ENCODE peak calls at places on chromosome 17, in five cellular contexts. One of them, this sample, is unnamed.

GRCh38 chr17:48002920-48003685 is 32.2 kb downstream of the CDK5RAP3 start:
- DNase-seq in A673: peak
- DNase-seq in mammary epithelial cell: no peak
- DNase-seq in MCF 10A: no peak
- DNase-seq in stimulated activated CD8-positive, alpha-beta memory T cell treated with anti-CD3 and anti-CD28 coated beads, Interleukin-7, amount 100 ng/mL, for 1 hour: no peak
- DNase-seq in this sample: no peak

GRCh38 chr17:81003711-81004335 is 12.2 kb downstream of the CHMP6 start:
- DNase-seq in A673: peak
- DNase-seq in MCF 10A: no peak
- DNase-seq in mammary epithelial cell: no peak
- DNase-seq in stimulated activated CD8-positive, alpha-beta memory T cell treated with anti-CD3 and anti-CD28 coated beads, Interleukin-7, amount 100 ng/mL, for 1 hour: no peak
- DNase-seq in this sample: no peak

GRCh38 chr17:57955183-57955952 is at the start of gene CUEDC1:
- DNase-seq in A673: peak
- DNase-seq in mammary epithelial cell: peak
- DNase-seq in stimulated activated CD8-positive, alpha-beta memory T cell treated with anti-CD3 and anti-CD28 coated beads, Interleukin-7, amount 100 ng/mL, for 1 hour: peak
- DNase-seq in MCF 10A: peak
- DNase-seq in this sample: no peak

GRCh38 chr17:27396941-27397340 is 59.3 kb upstream of the KSR1 start:
- DNase-seq in stimulated activated CD8-positive, alpha-beta memory T cell treated with anti-CD3 and anti-CD28 coated beads, Interleukin-7, amount 100 ng/mL, for 1 hour: no peak
- DNase-seq in MCF 10A: no peak
- DNase-seq in mammary epithelial cell: no peak
- DNase-seq in A673: no peak
- DNase-seq in this sample: no peak

GRCh38 chr17:67239597-67239996 is 5.4 kb downstream of the HELZ start:
- DNase-seq in stimulated activated CD8-positive, alpha-beta memory T cell treated with anti-CD3 and anti-CD28 coated beads, Interleukin-7, amount 100 ng/mL, for 1 hour: no peak
- DNase-seq in mammary epithelial cell: no peak
- DNase-seq in A673: no peak
- DNase-seq in MCF 10A: peak
- DNase-seq in this sample: no peak

GRCh38 chr17:18860161-18860972 is 2.4 kb downstream of the PRPSAP2 start:
- DNase-seq in stimulated activated CD8-positive, alpha-beta memory T cell treated with anti-CD3 and anti-CD28 coated beads, Interleukin-7, amount 100 ng/mL, for 1 hour: no peak
- DNase-seq in MCF 10A: no peak
- DNase-seq in A673: no peak
- DNase-seq in mammary epithelial cell: no peak
- DNase-seq in this sample: no peak

GRCh38 chr17:38789185-38789584 is 10.2 kb downstream of the PIP4K2B start:
- DNase-seq in A673: no peak
- DNase-seq in MCF 10A: no peak
- DNase-seq in mammary epithelial cell: no peak
- DNase-seq in stimulated activated CD8-positive, alpha-beta memory T cell treated with anti-CD3 and anti-CD28 coated beads, Interleukin-7, amount 100 ng/mL, for 1 hour: no peak
- DNase-seq in this sample: no peak

GRCh38 chr17:82592751-82593589 is 55.3 kb downstream of the WDR45B start:
- DNase-seq in MCF 10A: peak
- DNase-seq in A673: peak
- DNase-seq in mammary epithelial cell: peak
- DNase-seq in stimulated activated CD8-positive, alpha-beta memory T cell treated with anti-CD3 and anti-CD28 coated beads, Interleukin-7, amount 100 ng/mL, for 1 hour: peak
- DNase-seq in this sample: no peak

GRCh38 chr17:27616414-27616813 is 14.6 kb upstream of the LGALS9 start:
- DNase-seq in MCF 10A: no peak
- DNase-seq in stimulated activated CD8-positive, alpha-beta memory T cell treated with anti-CD3 and anti-CD28 coated beads, Interleukin-7, amount 100 ng/mL, for 1 hour: no peak
- DNase-seq in A673: no peak
- DNase-seq in mammary epithelial cell: no peak
- DNase-seq in this sample: no peak

GRCh38 chr17:27525316-27525715 is 69.1 kb downstream of the KSR1 start:
- DNase-seq in MCF 10A: no peak
- DNase-seq in stimulated activated CD8-positive, alpha-beta memory T cell treated with anti-CD3 and anti-CD28 coated beads, Interleukin-7, amount 100 ng/mL, for 1 hour: no peak
- DNase-seq in A673: no peak
- DNase-seq in mammary epithelial cell: no peak
- DNase-seq in this sample: no peak

GRCh38 chr17:34424814-34425490 is 61.9 kb upstream of the CCL1 start:
- DNase-seq in stimulated activated CD8-positive, alpha-beta memory T cell treated with anti-CD3 and anti-CD28 coated beads, Interleukin-7, amount 100 ng/mL, for 1 hour: no peak
- DNase-seq in mammary epithelial cell: no peak
- DNase-seq in A673: no peak
- DNase-seq in MCF 10A: no peak
- DNase-seq in this sample: no peak

GRCh38 chr17:64262422-64263260 is at the start of gene TEX2:
- DNase-seq in A673: peak
- DNase-seq in MCF 10A: peak
- DNase-seq in stimulated activated CD8-positive, alpha-beta memory T cell treated with anti-CD3 and anti-CD28 coated beads, Interleukin-7, amount 100 ng/mL, for 1 hour: peak
- DNase-seq in mammary epithelial cell: peak
- DNase-seq in this sample: no peak

GRCh38 chr17:13362341-13363122 is 239.2 kb downstream of the HS3ST3A1 start:
- DNase-seq in MCF 10A: peak
- DNase-seq in mammary epithelial cell: peak
- DNase-seq in A673: no peak
- DNase-seq in stimulated activated CD8-positive, alpha-beta memory T cell treated with anti-CD3 and anti-CD28 coated beads, Interleukin-7, amount 100 ng/mL, for 1 hour: no peak
- DNase-seq in this sample: no peak

GRCh38 chr17:19812407-19812806 is 55.3 kb downstream of the ULK2 start:
- DNase-seq in mammary epithelial cell: no peak
- DNase-seq in A673: peak
- DNase-seq in MCF 10A: no peak
- DNase-seq in stimulated activated CD8-positive, alpha-beta memory T cell treated with anti-CD3 and anti-CD28 coated beads, Interleukin-7, amount 100 ng/mL, for 1 hour: no peak
- DNase-seq in this sample: no peak

GRCh38 chr17:55067697-55068439 is 99.3 kb downstream of the STXBP4 start:
- DNase-seq in mammary epithelial cell: peak
- DNase-seq in A673: peak
- DNase-seq in stimulated activated CD8-positive, alpha-beta memory T cell treated with anti-CD3 and anti-CD28 coated beads, Interleukin-7, amount 100 ng/mL, for 1 hour: no peak
- DNase-seq in MCF 10A: peak
- DNase-seq in this sample: no peak

GRCh38 chr17:49994085-49995054 is 654 bp downstream of the DLX3 start:
- DNase-seq in mammary epithelial cell: no peak
- DNase-seq in A673: no peak
- DNase-seq in stimulated activated CD8-positive, alpha-beta memory T cell treated with anti-CD3 and anti-CD28 coated beads, Interleukin-7, amount 100 ng/mL, for 1 hour: no peak
- DNase-seq in MCF 10A: no peak
- DNase-seq in this sample: no peak

GRCh38 chr17:73211745-73212144 is 18.9 kb downstream of the COG1 start:
- DNase-seq in mammary epithelial cell: no peak
- DNase-seq in stimulated activated CD8-positive, alpha-beta memory T cell treated with anti-CD3 and anti-CD28 coated beads, Interleukin-7, amount 100 ng/mL, for 1 hour: peak
- DNase-seq in A673: no peak
- DNase-seq in MCF 10A: no peak
- DNase-seq in this sample: no peak

GRCh38 chr17:49989518-49989880 is 5.5 kb downstream of the DLX3 start:
- DNase-seq in mammary epithelial cell: no peak
- DNase-seq in MCF 10A: no peak
- DNase-seq in stimulated activated CD8-positive, alpha-beta memory T cell treated with anti-CD3 and anti-CD28 coated beads, Interleukin-7, amount 100 ng/mL, for 1 hour: no peak
- DNase-seq in A673: no peak
- DNase-seq in this sample: no peak

GRCh38 chr17:37322826-37323561 is 52.8 kb upstream of the C17orf78 start:
- DNase-seq in MCF 10A: no peak
- DNase-seq in mammary epithelial cell: no peak
- DNase-seq in stimulated activated CD8-positive, alpha-beta memory T cell treated with anti-CD3 and anti-CD28 coated beads, Interleukin-7, amount 100 ng/mL, for 1 hour: no peak
- DNase-seq in A673: no peak
- DNase-seq in this sample: no peak

GRCh38 chr17:50056217-50056960 is 479 bp downstream of the ITGA3 start:
- DNase-seq in MCF 10A: peak
- DNase-seq in A673: peak
- DNase-seq in stimulated activated CD8-positive, alpha-beta memory T cell treated with anti-CD3 and anti-CD28 coated beads, Interleukin-7, amount 100 ng/mL, for 1 hour: peak
- DNase-seq in mammary epithelial cell: peak
- DNase-seq in this sample: no peak

GRCh38 chr17:45241315-45242011 is 19.8 kb downstream of the FMNL1 start:
- DNase-seq in mammary epithelial cell: no peak
- DNase-seq in stimulated activated CD8-positive, alpha-beta memory T cell treated with anti-CD3 and anti-CD28 coated beads, Interleukin-7, amount 100 ng/mL, for 1 hour: no peak
- DNase-seq in A673: no peak
- DNase-seq in MCF 10A: no peak
- DNase-seq in this sample: no peak

GRCh38 chr17:18280766-18281165 is 20.3 kb downstream of the MIEF2 start:
- DNase-seq in MCF 10A: no peak
- DNase-seq in A673: no peak
- DNase-seq in mammary epithelial cell: no peak
- DNase-seq in stimulated activated CD8-positive, alpha-beta memory T cell treated with anti-CD3 and anti-CD28 coated beads, Interleukin-7, amount 100 ng/mL, for 1 hour: no peak
- DNase-seq in this sample: no peak

GRCh38 chr17:55911186-55911585 is 160.3 kb downstream of the PCTP start:
- DNase-seq in mammary epithelial cell: no peak
- DNase-seq in MCF 10A: no peak
- DNase-seq in stimulated activated CD8-positive, alpha-beta memory T cell treated with anti-CD3 and anti-CD28 coated beads, Interleukin-7, amount 100 ng/mL, for 1 hour: no peak
- DNase-seq in A673: no peak
- DNase-seq in this sample: no peak

GRCh38 chr17:32671891-32672290 is 185.1 kb downstream of the CDK5R1 start:
- DNase-seq in MCF 10A: peak
- DNase-seq in stimulated activated CD8-positive, alpha-beta memory T cell treated with anti-CD3 and anti-CD28 coated beads, Interleukin-7, amount 100 ng/mL, for 1 hour: no peak
- DNase-seq in A673: no peak
- DNase-seq in mammary epithelial cell: no peak
- DNase-seq in this sample: no peak

GRCh38 chr17:61502292-61502691 is 50.1 kb downstream of the TBX4 start:
- DNase-seq in mammary epithelial cell: no peak
- DNase-seq in stimulated activated CD8-positive, alpha-beta memory T cell treated with anti-CD3 and anti-CD28 coated beads, Interleukin-7, amount 100 ng/mL, for 1 hour: no peak
- DNase-seq in A673: no peak
- DNase-seq in MCF 10A: no peak
- DNase-seq in this sample: no peak

GRCh38 chr17:37478187-37478586 is 11.5 kb upstream of the DUSP14 start:
- DNase-seq in A673: no peak
- DNase-seq in mammary epithelial cell: peak
- DNase-seq in stimulated activated CD8-positive, alpha-beta memory T cell treated with anti-CD3 and anti-CD28 coated beads, Interleukin-7, amount 100 ng/mL, for 1 hour: no peak
- DNase-seq in MCF 10A: peak
- DNase-seq in this sample: no peak

GRCh38 chr17:80146121-80147034 is 550 bp downstream of the EIF4A3 start:
- DNase-seq in MCF 10A: peak
- DNase-seq in stimulated activated CD8-positive, alpha-beta memory T cell treated with anti-CD3 and anti-CD28 coated beads, Interleukin-7, amount 100 ng/mL, for 1 hour: no peak
- DNase-seq in mammary epithelial cell: no peak
- DNase-seq in A673: peak
- DNase-seq in this sample: peak

GRCh38 chr17:43871947-43872690 is 25.1 kb downstream of the CD300LG start:
- DNase-seq in stimulated activated CD8-positive, alpha-beta memory T cell treated with anti-CD3 and anti-CD28 coated beads, Interleukin-7, amount 100 ng/mL, for 1 hour: no peak
- DNase-seq in MCF 10A: no peak
- DNase-seq in mammary epithelial cell: peak
- DNase-seq in A673: no peak
- DNase-seq in this sample: no peak

GRCh38 chr17:33291248-33292183 is 1.6 kb downstream of the ASIC2 start:
- DNase-seq in A673: peak
- DNase-seq in mammary epithelial cell: peak
- DNase-seq in MCF 10A: no peak
- DNase-seq in stimulated activated CD8-positive, alpha-beta memory T cell treated with anti-CD3 and anti-CD28 coated beads, Interleukin-7, amount 100 ng/mL, for 1 hour: no peak
- DNase-seq in this sample: no peak

GRCh38 chr17:79844869-79845600 is 5.8 kb upstream of the CBX4 start:
- DNase-seq in MCF 10A: peak
- DNase-seq in mammary epithelial cell: no peak
- DNase-seq in stimulated activated CD8-positive, alpha-beta memory T cell treated with anti-CD3 and anti-CD28 coated beads, Interleukin-7, amount 100 ng/mL, for 1 hour: no peak
- DNase-seq in A673: peak
- DNase-seq in this sample: no peak

GRCh38 chr17:49365667-49366066 is 3.6 kb upstream of the ZNF652 start:
- DNase-seq in stimulated activated CD8-positive, alpha-beta memory T cell treated with anti-CD3 and anti-CD28 coated beads, Interleukin-7, amount 100 ng/mL, for 1 hour: no peak
- DNase-seq in mammary epithelial cell: no peak
- DNase-seq in MCF 10A: no peak
- DNase-seq in A673: peak
- DNase-seq in this sample: peak

GRCh38 chr17:4949321-4950074 is 1.2 kb upstream of the PFN1 start:
- DNase-seq in MCF 10A: peak
- DNase-seq in stimulated activated CD8-positive, alpha-beta memory T cell treated with anti-CD3 and anti-CD28 coated beads, Interleukin-7, amount 100 ng/mL, for 1 hour: no peak
- DNase-seq in A673: peak
- DNase-seq in mammary epithelial cell: peak
- DNase-seq in this sample: peak

GRCh38 chr17:65918921-65919546 is 272.9 kb downstream of the CEP112 start:
- DNase-seq in stimulated activated CD8-positive, alpha-beta memory T cell treated with anti-CD3 and anti-CD28 coated beads, Interleukin-7, amount 100 ng/mL, for 1 hour: no peak
- DNase-seq in MCF 10A: no peak
- DNase-seq in A673: peak
- DNase-seq in mammary epithelial cell: no peak
- DNase-seq in this sample: no peak

GRCh38 chr17:72110231-72110952 is 10.4 kb upstream of the SOX9 start:
- DNase-seq in stimulated activated CD8-positive, alpha-beta memory T cell treated with anti-CD3 and anti-CD28 coated beads, Interleukin-7, amount 100 ng/mL, for 1 hour: no peak
- DNase-seq in mammary epithelial cell: peak
- DNase-seq in MCF 10A: no peak
- DNase-seq in A673: no peak
- DNase-seq in this sample: no peak

GRCh38 chr17:17119533-17119932 is 77.3 kb downstream of the MPRIP start:
- DNase-seq in mammary epithelial cell: peak
- DNase-seq in A673: no peak
- DNase-seq in MCF 10A: no peak
- DNase-seq in stimulated activated CD8-positive, alpha-beta memory T cell treated with anti-CD3 and anti-CD28 coated beads, Interleukin-7, amount 100 ng/mL, for 1 hour: peak
- DNase-seq in this sample: peak

GRCh38 chr17:915416-916201 is 64.0 kb downstream of the NXN start:
- DNase-seq in A673: peak
- DNase-seq in stimulated activated CD8-positive, alpha-beta memory T cell treated with anti-CD3 and anti-CD28 coated beads, Interleukin-7, amount 100 ng/mL, for 1 hour: no peak
- DNase-seq in mammary epithelial cell: peak
- DNase-seq in MCF 10A: peak
- DNase-seq in this sample: no peak

This sample was measured in NK-92 treated with Interleukin-12 subunit alpha and Interleukin-12 subunit beta, amount 100 ng/mL, for 24 hours.